ENCODE peak calls at places on chromosomes 4 and X, in six cellular contexts. G is ovary, M is cardiac fibroblast, S is OCI-LY7, I is endothelial cell, Z is AG10803. P is an unnamed sample.

GRCh38 chrX:13338985-13339384 is 19.1 kb upstream of the ATXN3L start:
- DNase-seq in Z (no peak), S (no peak), I (no peak), G (no peak), M (no peak), P (no peak)

GRCh38 chr4:26384380-26385057 is 63.7 kb downstream of the RBPJ start:
- DNase-seq in I (no peak), M (no peak), S (no peak), G (no peak), Z (no peak), P (no peak)

GRCh38 chrX:43448688-43449087 is 207.4 kb upstream of the MAOA start:
- DNase-seq in S (no peak), Z (no peak), M (no peak), G (no peak), I (no peak), P (no peak)

GRCh38 chr4:84938316-84938715 is 28.2 kb downstream of the WDFY3 start:
- DNase-seq in S (no peak), G (no peak), Z (peak; percentile 85), I (no peak), M (peak; percentile 79), P (no peak)

GRCh38 chr4:126470862-126471261 is 1156.1 kb downstream of the FAT4 start:
- DNase-seq in G (no peak), Z (no peak), M (peak; percentile 73), S (no peak), I (no peak), P (no peak)

GRCh38 chr4:3437582-3437936 is 4.2 kb upstream of the HGFAC start:
- DNase-seq in Z (no peak), I (no peak), M (no peak), S (no peak), G (no peak), P (no peak)

GRCh38 chr4:48329193-48329592 is 12.1 kb upstream of the SLAIN2 start:
- DNase-seq in M (no peak), G (no peak), S (no peak), Z (no peak), I (no peak), P (no peak)

GRCh38 chrX:119381349-119381944 is 17.7 kb upstream of the SLC25A43 start:
- DNase-seq in G (no peak), Z (no peak), I (no peak), S (no peak), M (no peak), P (no peak)

P was measured in gastrocnemius medialis.